ENCODE peak calls at places on chromosome 16, in ten cellular contexts. C, J, K, H, Y, L, N, M, D and G are unnamed samples.

GRCh38 chr16:81582655-81583441 is 138.2 kb downstream of the CMIP start:
- DNase-seq in C (no peak), J (no peak), K (no peak), H (no peak), Y (peak), L (no peak), N (peak), M (peak), D (no peak), G (no peak)

GRCh38 chr16:24875466-24875865 is 29.7 kb downstream of the SLC5A11 start:
- DNase-seq in C (no peak), J (no peak), K (no peak), H (no peak), Y (no peak), L (no peak), N (no peak), M (no peak), D (no peak), G (no peak)

GRCh38 chr16:84825896-84826557 is 6.2 kb downstream of the CRISPLD2 start:
- DNase-seq in C (no peak), J (no peak), K (peak), H (no peak), Y (peak), L (no peak), N (peak), M (peak), D (no peak), G (no peak)

GRCh38 chr16:88628512-88628974 is 9.8 kb upstream of the IL17C start:
- DNase-seq in C (peak), J (peak), K (no peak), H (no peak), Y (no peak), L (no peak), N (no peak), M (no peak), D (no peak), G (no peak)

GRCh38 chr16:81558444-81559175 is 114.0 kb downstream of the CMIP start:
- DNase-seq in C (no peak), J (no peak), K (no peak), H (no peak), Y (no peak), L (no peak), N (no peak), M (no peak), D (no peak), G (peak)

GRCh38 chr16:51343411-51343810 is 192.3 kb upstream of the SALL1 start:
- DNase-seq in C (no peak), J (no peak), K (peak), H (no peak), Y (peak), L (no peak), N (peak), M (no peak), D (no peak), G (no peak)

GRCh38 chr16:17412221-17412620 is 58.5 kb downstream of the XYLT1 start:
- DNase-seq in C (no peak), J (no peak), K (no peak), H (no peak), Y (no peak), L (no peak), N (peak), M (peak), D (no peak), G (peak)

GRCh38 chr16:9042943-9043680 is 48.3 kb upstream of the HAPSTR1 start:
- DNase-seq in C (no peak), J (no peak), K (peak), H (no peak), Y (peak), L (no peak), N (peak), M (peak), D (no peak), G (no peak)

GRCh38 chr16:11857161-11857560 is 5.8 kb upstream of the RSL1D1 start:
- DNase-seq in C (no peak), J (no peak), K (peak), H (no peak), Y (peak), L (no peak), N (peak), M (peak), D (no peak), G (no peak)

GRCh38 chr16:15777533-15778203 is 79.2 kb downstream of the MYH11 start:
- DNase-seq in C (no peak), J (peak), K (peak), H (no peak), Y (peak), L (no peak), N (peak), M (peak), D (no peak), G (no peak)

DNA sequence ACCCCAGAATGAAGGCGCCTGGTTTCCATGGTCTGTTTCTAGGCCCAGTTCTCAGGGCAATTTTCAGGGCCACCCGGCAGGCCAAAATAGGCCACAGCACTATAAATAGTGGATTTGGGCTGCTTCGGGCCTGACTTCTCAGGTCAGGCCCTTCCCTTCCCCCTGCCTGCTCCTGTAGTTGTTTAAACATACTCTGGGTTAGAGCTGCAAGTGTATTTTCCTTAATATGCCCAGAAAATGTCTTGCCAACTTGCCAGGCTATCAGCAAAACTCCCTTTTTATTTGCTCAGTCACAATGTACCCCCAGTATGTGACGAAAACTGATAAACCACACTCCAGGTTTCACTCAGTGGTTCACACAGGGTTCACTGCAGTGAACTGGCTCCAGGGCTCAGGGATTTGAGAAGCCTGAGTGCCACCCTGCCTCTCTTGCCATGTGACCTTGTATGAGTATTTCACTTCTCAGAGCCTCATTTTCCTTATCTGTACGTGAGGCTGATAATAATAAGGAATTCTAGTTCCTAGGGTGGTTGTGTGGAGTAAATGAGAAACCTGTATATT is 76.5 kb downstream of the GPRC5B start:
- DNase-seq in C (no peak), J (peak), K (no peak), H (no peak), Y (no peak), L (no peak), N (no peak), M (no peak), D (no peak), G (peak)
- H3K4me3 ChIP-seq in C (no peak), J (no peak), K (no peak), H (no peak), Y (no peak), L (no peak), N (no peak), M (no peak), D (no peak), G (no peak)

DNA sequence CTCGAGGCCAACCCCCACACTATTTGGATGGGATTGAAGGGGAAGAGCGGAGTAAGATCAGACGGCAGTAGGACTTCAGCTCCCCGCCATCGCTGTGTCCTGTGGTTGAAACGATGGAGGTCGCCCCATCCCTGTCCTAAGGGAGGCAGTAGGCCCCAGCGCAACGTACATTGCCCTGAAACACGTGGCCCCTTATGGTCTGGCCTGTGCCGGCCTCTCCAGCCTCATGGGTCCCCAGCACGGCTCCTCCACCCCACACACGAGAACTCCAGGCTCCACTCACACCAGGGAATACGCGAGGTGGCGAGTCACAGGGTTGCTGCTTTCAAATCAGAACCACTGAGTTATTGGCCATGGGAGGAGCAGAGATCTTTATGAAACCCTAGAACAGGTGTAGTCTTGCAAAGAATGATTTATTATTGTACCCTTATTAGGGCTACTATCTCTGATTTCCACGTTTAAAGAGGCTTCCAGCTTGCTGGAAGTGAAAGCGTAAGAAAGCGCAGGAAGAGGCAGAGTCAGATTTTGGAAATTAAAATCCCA is 669 bp upstream of the DCTPP1 start:
- DNase-seq in C (peak), J (no peak), K (peak), H (no peak), Y (no peak), L (no peak), N (no peak), M (no peak), D (no peak), G (no peak)
- H3K4me3 ChIP-seq in C (peak), J (no peak), K (peak), H (peak), Y (peak), L (no peak), N (peak), M (peak), D (peak), G (peak)

GRCh38 chr16:4402439-4403132 is 13.8 kb downstream of the CORO7 start:
- DNase-seq in C (peak), J (peak), K (peak), H (peak), Y (peak), L (peak), N (peak), M (peak), D (peak), G (peak)
- H3K4me3 ChIP-seq in C (peak), J (no peak), K (peak), H (no peak), Y (no peak), L (no peak), N (no peak), M (peak), D (no peak), G (no peak)

GRCh38 chr16:980595-980854 is 1.0 kb upstream of the SOX8 start:
- DNase-seq in C (no peak), J (no peak), K (no peak), H (no peak), Y (no peak), L (no peak), N (no peak), M (no peak), D (no peak), G (no peak)
- H3K4me3 ChIP-seq in C (peak), J (peak), K (no peak), H (no peak), Y (peak), L (peak), N (no peak), M (no peak), D (peak), G (peak)

GRCh38 chr16:86806838-86807351 is 228.5 kb downstream of the FOXL1 start:
- DNase-seq in C (no peak), J (peak), K (no peak), H (no peak), Y (no peak), L (no peak), N (no peak), M (no peak), D (peak), G (no peak)
- H3K4me3 ChIP-seq in C (no peak), J (no peak), K (no peak), H (no peak), Y (no peak), L (no peak), N (no peak), M (no peak), D (no peak), G (no peak)